ENCODE peak calls at places on chromosomes 1 and 21, in five cellular contexts. Y, R, D, P and S are unnamed samples.

GRCh38 chr21:45304945-45305344 is 17.2 kb upstream of the POFUT2 start:
- DNase-seq in P (peak; percentile 20), D (peak; percentile 18), R (no peak), Y (peak; percentile 40), S (peak; percentile 16)

GRCh38 chr1:101026394-101026788 is 807 bp upstream of the DPH5 start:
- DNase-seq in R (no peak), Y (no peak), D (no peak), P (no peak), S (no peak)

GRCh38 chr21:46100020-46100419 is 2.1 kb downstream of the COL6A2 start:
- DNase-seq in D (peak; percentile 16), R (no peak), Y (peak; percentile 35), P (no peak), S (no peak)

GRCh38 chr21:43916691-43917514 is 51.9 kb downstream of the AGPAT3 start:
- DNase-seq in R (no peak), P (no peak), Y (peak; percentile 37), D (peak; percentile 13), S (no peak)

GRCh38 chr1:201582261-201582951 is 43.5 kb downstream of the NAV1 start:
- DNase-seq in R (no peak), Y (no peak), P (no peak), D (no peak), S (no peak)

GRCh38 chr1:11434506-11434905 is 44.4 kb upstream of the DISP3 start:
- DNase-seq in D (no peak), Y (no peak), P (no peak), R (peak; percentile 51), S (no peak)

GRCh38 chr1:226498690-226499008 is 49.9 kb upstream of the STUM start:
- DNase-seq in R (no peak), Y (no peak), D (no peak), P (no peak), S (no peak)

GRCh38 chr1:28370220-28371010 is 875 bp downstream of the PHACTR4 start:
- DNase-seq in Y (no peak), P (no peak), D (no peak), R (peak; percentile 77), S (no peak)

GRCh38 chr1:20731057-20731991 is 1.2 kb downstream of the SH2D5 start:
- DNase-seq in R (no peak), D (no peak), P (no peak), Y (no peak), S (no peak)

GRCh38 chr1:218524526-218524925 is 179.4 kb downstream of the TGFB2 start:
- DNase-seq in Y (no peak), P (no peak), R (no peak), D (peak; percentile 45), S (no peak)

GRCh38 chr1:17878837-17879236 is 123.7 kb downstream of the ACTL8 start:
- DNase-seq in D (no peak), Y (no peak), R (no peak), P (no peak), S (no peak)

GRCh38 chr1:7366955-7367665 is 404.0 kb upstream of the VAMP3 start:
- DNase-seq in R (no peak), P (no peak), D (no peak), Y (no peak), S (peak; percentile 47)

GRCh38 chr1:17609529-17609928 is 70.0 kb downstream of the ARHGEF10L start:
- DNase-seq in P (no peak), Y (no peak), D (no peak), R (no peak), S (no peak)

GRCh38 chr1:158112994-158113758 is 67.5 kb upstream of the CD1D start:
- DNase-seq in R (peak; percentile 62), P (no peak), Y (no peak), D (no peak), S (peak; percentile 30)

GRCh38 chr21:39788383-39788782 is 43.4 kb downstream of the IGSF5 start:
- DNase-seq in R (no peak), D (peak; percentile 87), P (peak; percentile 67), Y (peak; percentile 78), S (peak; percentile 72)

GRCh38 chr1:197437891-197438853 is 170.1 kb downstream of the CRB1 start:
- DNase-seq in Y (no peak), P (no peak), D (no peak), R (no peak), S (no peak)

GRCh38 chr21:36839123-36839522 is 127.3 kb downstream of the HLCS start:
- DNase-seq in Y (no peak), D (no peak), P (no peak), R (no peak), S (no peak)

GRCh38 chr1:111576547-111576946 is 43.0 kb upstream of the RAP1A start:
- DNase-seq in D (peak; percentile 82), P (no peak), R (no peak), Y (no peak), S (no peak)

GRCh38 chr1:47991698-47992097 is 5.5 kb downstream of the TRABD2B start:
- DNase-seq in Y (no peak), P (no peak), R (no peak), D (no peak), S (no peak)

GRCh38 chr1:47991187-47991586 is 6.0 kb downstream of the TRABD2B start:
- DNase-seq in R (no peak), Y (no peak), D (no peak), P (no peak), S (no peak)

GRCh38 chr1:47993356-47993755 is 3.8 kb downstream of the TRABD2B start:
- DNase-seq in D (no peak), P (no peak), R (no peak), Y (no peak), S (no peak)

GRCh38 chr1:47993881-47994625 is 3.1 kb downstream of the TRABD2B start:
- DNase-seq in P (peak; percentile 52), D (no peak), Y (no peak), R (no peak), S (no peak)

GRCh38 chr1:47992720-47993119 is 4.5 kb downstream of the TRABD2B start:
- DNase-seq in R (no peak), P (peak; percentile 74), Y (no peak), D (no peak), S (peak; percentile 29)
- H3K4me3 ChIP-seq in R (no peak overlapping the region), P (no peak overlapping the region), Y (no peak overlapping the region), D (no peak overlapping the region), S (peak overlapping the region; percentile 12)

GRCh38 chr1:2796890-2797740 is 4.4 kb downstream of the TTC34 start:
- DNase-seq in Y (no peak), P (peak; percentile 20), D (no peak), R (no peak), S (no peak)

GRCh38 chr1:2800664-2801045 is 838 bp downstream of the TTC34 start:
- DNase-seq in Y (peak; percentile 10), R (no peak), P (no peak), D (no peak), S (peak; percentile 7)

GRCh38 chr1:2799811-2800663 is 1.5 kb downstream of the TTC34 start:
- DNase-seq in P (peak; percentile 39), Y (peak; percentile 18), R (no peak), D (no peak), S (no peak)

GRCh38 chr1:2797741-2798016 is 3.8 kb downstream of the TTC34 start:
- DNase-seq in P (no peak), R (no peak), Y (no peak), D (no peak), S (no peak)

DNA sequence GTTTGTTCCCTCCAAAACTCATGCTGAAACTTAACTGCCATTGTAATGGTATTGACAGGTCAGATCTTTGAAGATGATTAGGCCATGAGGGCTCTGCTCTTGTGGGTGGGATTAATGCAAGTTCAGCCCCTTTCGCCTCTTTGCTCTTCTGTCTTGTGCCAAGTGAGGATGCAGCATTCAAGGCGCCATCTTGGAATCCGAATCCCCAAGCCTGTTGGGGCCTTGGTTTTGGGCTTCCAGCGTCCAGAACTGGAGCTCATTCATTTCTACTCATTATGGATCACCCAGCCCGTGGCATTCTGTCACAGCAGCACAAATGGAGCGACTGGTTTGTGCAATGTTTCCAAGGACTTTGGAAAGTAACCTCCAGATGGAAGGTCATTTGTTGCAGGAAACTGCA is 5.6 kb downstream of the TTC34 start:
- DNase-seq in D (no peak), R (no peak), P (no peak), Y (no peak), S (no peak)
- H3K9me3 ChIP-seq in D (no peaks in the 10 kb centered on the region), R (peaks cover 5% of the 10 kb centered on the region), P (peaks cover 37% of the 10 kb centered on the region), Y (no peaks in the 10 kb centered on the region), S (peaks cover 53% of the 10 kb centered on the region)

GRCh38 chr1:107604823-107605222 is 360.2 kb downstream of the VAV3 start:
- DNase-seq in R (no peak), P (no peak), Y (no peak), D (no peak), S (no peak)

GRCh38 chr1:107594541-107594940 is 370.4 kb downstream of the VAV3 start:
- DNase-seq in D (no peak), P (no peak), R (no peak), Y (no peak), S (no peak)

GRCh38 chr1:107593436-107594209 is 371.4 kb downstream of the VAV3 start:
- DNase-seq in Y (no peak), P (no peak), R (no peak), D (no peak), S (no peak)

GRCh38 chr1:107597290-107597689 is 367.7 kb downstream of the VAV3 start:
- DNase-seq in D (no peak), Y (no peak), R (no peak), P (no peak), S (no peak)

DNA sequence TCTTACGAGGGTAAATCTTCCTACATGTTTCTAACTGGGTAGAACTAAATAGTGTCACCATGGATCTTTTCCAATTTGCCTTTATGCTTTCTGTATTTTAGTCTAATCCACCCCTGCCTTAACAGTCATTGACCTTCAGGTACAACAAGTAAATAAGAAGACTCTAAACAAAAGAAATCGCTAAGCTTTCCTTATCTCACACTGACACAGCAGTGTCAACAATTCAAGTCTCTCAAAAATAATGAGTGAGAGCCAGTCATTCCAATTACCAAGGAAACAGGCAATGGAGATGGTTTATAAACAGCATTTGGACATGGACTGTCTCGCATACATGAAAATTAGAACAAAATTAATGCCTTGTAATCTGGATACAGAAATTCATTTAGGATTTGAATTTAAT is 365.8 kb downstream of the VAV3 start:
- DNase-seq in R (no peak), Y (no peak), P (no peak), D (no peak), S (no peak)
- H3K4me3 ChIP-seq in R (no peak overlapping the region), Y (no peak overlapping the region), P (no peak overlapping the region), D (no peak overlapping the region), S (no peak overlapping the region)

DNA sequence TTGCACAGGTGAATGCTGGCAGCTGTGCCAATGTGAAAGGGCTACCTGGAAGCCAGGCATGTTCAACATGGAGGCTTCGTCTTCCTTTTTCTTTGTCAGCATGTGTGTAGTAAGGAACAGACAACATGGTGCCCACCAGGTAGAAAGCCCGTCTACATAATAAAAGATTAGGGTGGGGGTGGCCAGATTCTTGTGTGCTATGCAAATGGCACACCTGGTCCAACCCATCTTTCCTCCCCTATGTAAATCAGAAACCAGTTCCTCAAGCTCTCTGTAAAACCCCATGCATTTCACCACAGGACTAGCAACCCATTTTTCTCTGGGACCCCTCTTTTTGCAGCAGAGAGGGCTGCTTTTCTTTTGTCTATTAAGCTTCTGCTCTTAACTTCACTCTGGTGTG is 72.3 kb upstream of the ZP4 start:
- DNase-seq in D (no peak), P (no peak), Y (no peak), R (no peak), S (no peak)
- H3K9me3 ChIP-seq in D (no peaks in the 10 kb centered on the region), P (no peaks in the 10 kb centered on the region), Y (no peaks in the 10 kb centered on the region), R (no peaks in the 10 kb centered on the region), S (no peaks in the 10 kb centered on the region)